ENCODE peak calls at places on chromosomes 16 and 17, in six cellular contexts. B is HepG2, U is K562, K is A549, W is upper lobe of left lung, F is GM12878. R is an unnamed sample.

GRCh38 chr17:9240659-9241370 is 219.5 kb downstream of the NTN1 start:
- ATAC-seq in B (peak), U (peak), K (peak), W (peak), F (no peak), R (peak)

GRCh38 chr16:8908779-8909468 is 26.8 kb downstream of the LITAFD start:
- ATAC-seq in B (no peak), U (no peak), K (no peak), W (no peak), F (no peak), R (no peak)

GRCh38 chr16:27337024-27337423 is 23.2 kb downstream of the IL4R start:
- ATAC-seq in B (no peak), U (no peak), K (no peak), W (no peak), F (no peak), R (peak)

GRCh38 chr16:25608002-25608401 is 83.8 kb upstream of the HS3ST4 start:
- ATAC-seq in B (no peak), U (peak), K (no peak), W (no peak), F (no peak), R (no peak)

GRCh38 chr17:21286066-21286770 is 1.7 kb downstream of the MAP2K3 start:
- ATAC-seq in B (peak), U (peak), K (peak), W (peak), F (no peak), R (peak)

GRCh38 chr17:79510071-79510470 is 100.8 kb downstream of the RBFOX3 start:
- ATAC-seq in B (no peak), U (no peak), K (no peak), W (no peak), F (no peak), R (no peak)

GRCh38 chr16:3474136-3474779 is 21.0 kb downstream of the C16orf90 start:
- ATAC-seq in B (no peak), U (peak), K (no peak), W (no peak), F (no peak), R (no peak)

GRCh38 chr16:50207652-50208051 is 54.5 kb downstream of the TENT4B start:
- ATAC-seq in B (no peak), U (no peak), K (no peak), W (no peak), F (no peak), R (no peak)

GRCh38 chr16:47374629-47375028 is 86.2 kb downstream of the ITFG1 start:
- ATAC-seq in B (no peak), U (no peak), K (no peak), W (no peak), F (no peak), R (no peak)

GRCh38 chr16:4521971-4522623 is 16.5 kb downstream of the CDIP1 start:
- ATAC-seq in B (no peak), U (no peak), K (no peak), W (no peak), F (no peak), R (no peak)

GRCh38 chr17:200604-200985 is 19.1 kb upstream of the DOC2B start:
- ATAC-seq in B (peak), U (no peak), K (no peak), W (no peak), F (no peak), R (peak)

GRCh38 chr17:38442548-38442947 is 14.3 kb downstream of the ARHGAP23 start:
- ATAC-seq in B (no peak), U (no peak), K (no peak), W (no peak), F (no peak), R (peak)

GRCh38 chr16:89785523-89786155 is 30.8 kb downstream of the FANCA start:
- ATAC-seq in B (no peak), U (no peak), K (no peak), W (no peak), F (no peak), R (no peak)

GRCh38 chr16:89183975-89184684 is 12.6 kb downstream of the CDH15 start:
- ATAC-seq in B (peak), U (peak), K (no peak), W (no peak), F (no peak), R (no peak)

GRCh38 chr17:47741793-47742145 is 8.7 kb downstream of the TBX21 start:
- ATAC-seq in B (peak), U (no peak), K (peak), W (no peak), F (no peak), R (no peak)

GRCh38 chr16:804193-805048 is 3.9 kb upstream of the GNG13 start:
- ATAC-seq in B (no peak), U (no peak), K (no peak), W (no peak), F (no peak), R (no peak)

GRCh38 chr17:80773243-80773991 is 218.2 kb upstream of the CHMP6 start:
- ATAC-seq in B (peak), U (peak), K (peak), W (no peak), F (peak), R (peak)

GRCh38 chr17:40452074-40452787 is 9.0 kb downstream of the IGFBP4 start:
- ATAC-seq in B (no peak), U (no peak), K (no peak), W (peak), F (no peak), R (peak)

GRCh38 chr17:47265983-47266541 is 12.4 kb downstream of the ITGB3 start:
- ATAC-seq in B (peak), U (peak), K (peak), W (peak), F (peak), R (peak)

GRCh38 chr17:29019475-29020181 is 13.8 kb upstream of the SEZ6 start:
- ATAC-seq in B (peak), U (no peak), K (no peak), W (no peak), F (peak), R (no peak)

GRCh38 chr16:56519459-56520250 is at the start of gene BBS2:
- ATAC-seq in B (peak), U (peak), K (peak), W (peak), F (peak), R (peak)

GRCh38 chr17:62800580-62800979 is 7.5 kb downstream of the MARCHF10 start:
- ATAC-seq in B (no peak), U (no peak), K (peak), W (peak), F (no peak), R (no peak)

GRCh38 chr16:19680972-19681371 is 37.1 kb downstream of the KNOP1 start:
- ATAC-seq in B (peak), U (peak), K (peak), W (peak), F (no peak), R (no peak)

GRCh38 chr16:49581630-49582298 is 208.2 kb downstream of the C16orf78 start:
- ATAC-seq in B (no peak), U (no peak), K (no peak), W (no peak), F (no peak), R (no peak)

GRCh38 chr16:66486773-66487579 is 59.9 kb downstream of the BEAN1 start:
- ATAC-seq in B (peak), U (no peak), K (peak), W (no peak), F (no peak), R (peak)
- TF ChIP-seq EP300 in B (no peak), U (no peak), K (no peak), W (no peak), F (no peak), R (no peak)

GRCh38 chr17:17536702-17537101 is 40.5 kb upstream of the RASD1 start:
- ATAC-seq in B (no peak), U (no peak), K (peak), W (no peak), F (no peak), R (no peak)
- H3K27ac ChIP-seq in B (no peak), U (no peak), K (peak), W (no peak), F (no peak), R (no peak)

GRCh38 chr16:84139628-84140258 is 5.2 kb downstream of the HSDL1 start:
- ATAC-seq in B (no peak), U (no peak), K (no peak), W (no peak), F (no peak), R (no peak)
- H3K4me3 ChIP-seq in B (peak), U (no peak), K (no peak), W (no peak), F (no peak), R (no peak)

GRCh38 chr17:34251186-34251585 is 3.9 kb upstream of the CCL2 start:
- ATAC-seq in B (no peak), U (no peak), K (no peak), W (no peak), F (no peak), R (no peak)
- TF ChIP-seq EP300 in B (no peak), U (no peak), K (no peak), W (no peak), F (no peak), R (no peak)

DNA sequence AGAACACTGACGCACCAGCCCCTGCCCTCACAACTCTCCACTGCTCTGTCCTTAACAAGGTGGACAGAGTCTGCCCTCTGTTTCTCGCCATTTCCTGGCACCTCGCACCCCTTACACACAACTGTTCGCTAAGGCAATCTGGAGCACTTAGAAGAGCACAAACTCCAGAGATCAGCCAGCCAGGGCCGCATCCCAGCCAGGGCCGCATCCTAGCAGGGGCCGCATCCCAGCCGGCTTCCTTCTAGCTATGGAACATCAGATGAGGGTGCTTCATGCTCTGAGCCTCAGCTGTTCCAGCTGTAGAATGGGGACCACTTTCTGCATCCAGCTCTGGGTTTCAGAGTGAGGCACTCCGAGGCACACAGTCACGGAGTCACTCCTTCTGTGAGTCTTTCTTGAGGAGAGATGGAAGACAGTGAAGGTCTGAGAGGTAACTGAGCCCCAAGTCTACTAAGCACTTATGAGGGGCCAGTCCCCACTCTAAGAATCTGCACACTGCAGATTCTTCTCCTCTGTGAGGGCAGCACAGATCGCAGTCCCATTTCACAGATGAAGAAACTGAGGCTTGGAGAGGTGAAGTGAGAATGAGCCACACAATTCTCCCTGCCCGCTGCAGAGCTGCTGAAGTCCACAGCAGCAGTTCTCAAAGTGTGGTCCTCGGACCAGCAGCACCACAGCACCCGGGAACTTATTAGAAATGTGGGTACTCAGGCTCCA is 20.9 kb downstream of the COTL1 start:
- ATAC-seq in B (no peak), U (no peak), K (no peak), W (no peak), F (no peak), R (no peak)
- H3K27ac ChIP-seq in B (no peak), U (no peak), K (peak), W (peak), F (peak), R (no peak)

DNA sequence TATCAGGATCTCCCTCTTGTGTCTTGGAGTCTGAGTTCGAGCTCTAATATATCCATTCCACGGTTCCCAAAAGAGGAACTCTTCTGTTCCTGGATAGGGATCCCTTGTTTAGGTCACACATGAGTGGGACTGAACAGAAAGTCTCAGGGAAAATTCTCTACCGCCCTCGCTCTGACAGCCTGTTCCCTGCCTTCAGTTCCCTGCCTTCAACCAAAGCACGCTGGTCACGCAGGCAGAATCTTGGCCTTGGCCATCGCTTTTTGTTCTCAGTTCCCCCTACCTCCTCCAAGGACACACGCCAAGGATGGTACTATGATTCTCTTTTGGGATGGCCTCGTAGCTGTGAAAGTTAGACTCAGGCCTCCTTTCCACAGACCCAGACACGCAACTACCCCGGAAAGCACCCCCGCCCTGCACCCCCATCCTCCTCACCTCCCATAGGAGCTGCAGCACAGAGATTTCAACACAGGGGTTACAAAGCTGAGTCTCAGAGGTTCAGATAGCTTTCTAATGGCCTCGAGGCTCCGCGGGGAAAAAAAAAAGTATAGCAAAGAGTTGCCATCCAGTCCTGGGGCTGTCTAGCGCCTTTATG is 1.5 kb upstream of the SHISA6 start:
- ATAC-seq in B (no peak), U (no peak), K (no peak), W (no peak), F (no peak), R (peak)
- H3K4me3 ChIP-seq in B (no peak), U (no peak), K (no peak), W (no peak), F (no peak), R (peak)

GRCh38 chr17:46193246-46193625 is at the start of gene KANSL1:
- ATAC-seq in B (peak), U (peak), K (peak), W (peak), F (peak), R (peak)

GRCh38 chr17:46192211-46192483 is 1.1 kb downstream of the KANSL1 start:
- ATAC-seq in B (no peak), U (no peak), K (no peak), W (no peak), F (no peak), R (no peak)

GRCh38 chr17:46192484-46193245 is 564 bp downstream of the KANSL1 start:
- ATAC-seq in B (peak), U (peak), K (peak), W (peak), F (peak), R (peak)

GRCh38 chr17:46190763-46191162 is 2.5 kb downstream of the KANSL1 start:
- ATAC-seq in B (no peak), U (no peak), K (no peak), W (no peak), F (no peak), R (no peak)

DNA sequence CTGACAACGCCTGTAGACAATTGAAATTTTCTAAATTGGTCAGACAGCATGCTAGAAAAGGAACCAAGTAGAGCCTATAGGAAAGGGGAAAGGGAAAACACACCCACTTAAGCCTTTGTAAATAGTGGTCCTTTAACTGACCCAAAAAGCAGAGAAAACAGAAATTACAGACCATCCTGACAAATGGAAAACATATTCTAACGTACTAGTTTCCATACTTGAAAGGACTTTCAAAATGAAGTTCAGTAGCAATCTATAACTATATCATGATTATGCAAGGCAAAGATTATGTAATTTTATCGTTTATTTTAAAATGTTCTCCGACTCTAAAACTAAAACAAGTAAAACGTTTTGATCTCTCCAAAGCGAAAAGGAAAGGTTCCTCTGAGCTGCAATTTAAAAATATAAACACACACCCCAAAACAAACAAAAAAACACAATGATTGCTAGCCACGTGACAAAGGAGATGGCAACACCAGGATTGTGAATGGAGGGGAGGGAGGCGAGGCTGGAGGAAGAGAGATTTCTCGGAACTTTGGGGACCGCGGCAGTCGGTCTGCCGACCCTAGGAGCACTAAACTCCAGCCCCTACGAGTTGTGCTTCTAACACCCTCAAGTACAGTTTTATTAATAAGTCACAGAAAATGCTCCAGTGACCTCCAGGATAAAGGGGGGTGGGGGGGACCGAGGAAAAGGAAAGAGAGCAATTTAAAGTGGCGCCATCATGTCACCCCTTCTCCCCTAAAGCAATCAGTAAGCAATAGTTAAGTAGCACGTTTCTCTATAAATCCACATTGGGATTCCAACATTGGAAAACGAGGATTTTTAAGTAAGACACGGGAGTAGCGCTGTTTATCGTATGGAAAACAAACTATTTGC is 1.7 kb downstream of the KANSL1 start:
- ATAC-seq in B (no peak), U (peak), K (no peak), W (no peak), F (no peak), R (no peak)
- TF ChIP-seq EP300 in B (no peak), U (no peak), K (no peak), W (no peak), F (no peak), R (no peak)

GRCh38 chr17:50292465-50292864 is 18.2 kb downstream of the TMEM92 start:
- ATAC-seq in B (no peak), U (no peak), K (no peak), W (no peak), F (no peak), R (no peak)

GRCh38 chr17:50289268-50289667 is 15.0 kb downstream of the TMEM92 start:
- ATAC-seq in B (no peak), U (no peak), K (no peak), W (no peak), F (no peak), R (peak)

GRCh38 chr17:50288306-50288705 is 14.0 kb downstream of the TMEM92 start:
- ATAC-seq in B (no peak), U (no peak), K (no peak), W (no peak), F (no peak), R (no peak)

GRCh38 chr17:50285941-50286340 is 11.7 kb downstream of the TMEM92 start:
- ATAC-seq in B (no peak), U (no peak), K (no peak), W (no peak), F (no peak), R (no peak)

GRCh38 chr17:50290074-50290702 is 15.9 kb downstream of the TMEM92 start:
- ATAC-seq in B (peak), U (peak), K (peak), W (peak), F (peak), R (peak)
- H3K27ac ChIP-seq in B (no peak), U (no peak), K (peak), W (peak), F (peak), R (peak)

DNA sequence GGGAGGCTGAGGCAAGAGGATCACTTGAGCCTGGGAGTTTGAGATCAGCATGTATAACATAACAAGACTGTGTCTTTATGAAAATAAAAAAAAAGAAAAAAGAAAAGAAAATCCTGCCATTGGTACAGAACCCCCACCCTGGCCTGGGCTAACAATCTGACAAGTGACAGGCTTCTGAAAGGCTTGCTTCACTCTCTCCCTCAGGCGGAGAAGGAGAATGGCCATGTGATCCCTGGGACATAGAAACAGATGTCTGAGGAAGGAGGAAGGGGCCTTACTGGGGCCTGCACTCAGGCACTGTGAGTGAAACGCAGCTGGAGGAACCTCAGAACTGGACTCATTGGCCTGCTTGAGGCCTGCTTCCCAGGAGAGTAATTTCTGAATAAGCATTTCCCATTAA is 17.5 kb downstream of the MAP3K14 start:
- ATAC-seq in B (no peak), U (no peak), K (no peak), W (no peak), F (peak), R (peak)
- H3K4me3 ChIP-seq in B (no peak), U (no peak), K (no peak), W (no peak), F (no peak), R (no peak)